ENCODE peak calls at places on chromosomes 4 and X, in four cellular contexts. V, K, T and E are unnamed samples.

GRCh38 chrX:50920132-50920531 is 9.6 kb downstream of the BMP15 start:
- DNase-seq in K (no peak), V (no peak), T (peak), E (peak)

GRCh38 chr4:127870688-127871087 is 10.0 kb upstream of the PLK4 start:
- DNase-seq in V (no peak), T (no peak), K (no peak), E (no peak)

GRCh38 chr4:10983885-10984284 is 299.3 kb upstream of the CLNK start:
- DNase-seq in V (no peak), K (no peak), T (no peak), E (no peak)

GRCh38 chr4:3190549-3190948 is 58.4 kb upstream of the MSANTD1 start:
- DNase-seq in V (no peak), T (no peak), K (no peak), E (no peak)

GRCh38 chrX:9071031-9071650 is 37.2 kb upstream of the FAM9B start:
- DNase-seq in V (no peak), T (no peak), K (no peak), E (no peak)

GRCh38 chr4:73704314-73705055 is 35.9 kb upstream of the CXCL8 start:
- DNase-seq in T (peak), V (peak), K (no peak), E (no peak)

GRCh38 chrX:79117078-79117477 is 27.4 kb upstream of the GPR174 start:
- DNase-seq in K (no peak), T (no peak), V (no peak), E (no peak)

GRCh38 chr4:157221895-157222763 is 1.6 kb downstream of the GRIA2 start:
- DNase-seq in T (no peak), K (no peak), V (no peak), E (peak)

GRCh38 chr4:19005211-19005610 is 983.7 kb upstream of the LCORL start:
- DNase-seq in K (no peak), T (no peak), V (no peak), E (no peak)

GRCh38 chr4:592825-593520 is 16.9 kb upstream of the TMEM271 start:
- DNase-seq in V (no peak), T (no peak), K (no peak), E (no peak)

GRCh38 chr4:7987148-7987989 is 47.7 kb upstream of the AFAP1 start:
- DNase-seq in T (peak), K (peak), V (no peak), E (peak)

GRCh38 chr4:159606835-159607234 is 504.0 kb downstream of the RAPGEF2 start:
- DNase-seq in V (no peak), T (no peak), K (no peak), E (no peak)

GRCh38 chrX:87572911-87573310 is 55.3 kb downstream of the KLHL4 start:
- DNase-seq in K (no peak), V (no peak), T (no peak), E (no peak)

GRCh38 chr4:95256108-95256835 is 292.5 kb downstream of the UNC5C start:
- DNase-seq in T (no peak), K (no peak), V (no peak), E (no peak)

GRCh38 chr4:154164931-154165839 is 326.4 kb downstream of the DCHS2 start:
- DNase-seq in T (no peak), K (peak), V (no peak), E (no peak)

GRCh38 chrX:30620980-30621716 is 32.1 kb upstream of the GK start:
- DNase-seq in V (no peak), K (no peak), T (no peak), E (no peak)

GRCh38 chr4:113446019-113446418 is 315.5 kb downstream of the CAMK2D start:
- DNase-seq in V (no peak), T (peak), K (no peak), E (no peak)

GRCh38 chr4:34181891-34182290 is 2062.4 kb downstream of the ARAP2 start:
- DNase-seq in V (no peak), T (no peak), K (no peak), E (no peak)

GRCh38 chr4:8846864-8847263 is 24.8 kb downstream of the HMX1 start:
- DNase-seq in V (no peak), T (no peak), K (no peak), E (no peak)

GRCh38 chr4:654871-655734 is 19.0 kb downstream of the ATP5ME start:
- DNase-seq in V (no peak), K (no peak), T (no peak), E (peak)

GRCh38 chr4:168021666-168022065 is 70.7 kb upstream of the ANXA10 start:
- DNase-seq in T (peak), K (no peak), V (no peak), E (no peak)

GRCh38 chr4:31328921-31329320 is 608.8 kb downstream of the PCDH7 start:
- DNase-seq in K (no peak), V (no peak), T (no peak), E (no peak)